ENCODE peak calls at places on chromosomes 11 and 22, in nine cellular contexts. W is heart right ventricle, R is PC-9, C is psoas muscle, F is esophagus squamous epithelium, N is neural progenitor cell, G is uterus, M is cardiac muscle cell, I is body of pancreas. U is an unnamed sample.

GRCh38 chr11:78276311-78276710 is 87.6 kb downstream of the USP35 start:
- DNase-seq in R (no peak), F (no peak), M (no peak), C (no peak), W (no peak), G (no peak), I (no peak), N (no peak), U (no peak)

GRCh38 chr11:127345819-127346459 is 345.4 kb upstream of the KIRREL3 start:
- DNase-seq in F (no peak), G (no peak), M (peak), R (peak), C (no peak), W (no peak), I (peak), N (peak), U (no peak)

GRCh38 chr22:49307870-49308269 is 519.8 kb downstream of the BRD1 start:
- DNase-seq in F (no peak), I (peak), R (no peak), N (no peak), G (no peak), W (no peak), M (no peak), C (peak), U (no peak)

GRCh38 chr11:16454284-16454683 is 97.9 kb upstream of the SOX6 start:
- DNase-seq in M (no peak), N (no peak), I (no peak), G (no peak), C (no peak), W (no peak), R (no peak), F (no peak), U (no peak)

GRCh38 chr11:101096036-101096704 is 33.4 kb downstream of the PGR start:
- DNase-seq in C (no peak), W (peak), I (peak), F (no peak), G (no peak), N (no peak), M (peak), R (peak), U (no peak)

GRCh38 chr11:69656536-69657455 is 15.8 kb downstream of the CCND1 start:
- DNase-seq in C (peak), N (no peak), G (no peak), R (no peak), M (no peak), W (no peak), I (no peak), F (no peak), U (no peak)

GRCh38 chr11:128766687-128767086 is 72.8 kb downstream of the FLI1 start:
- DNase-seq in W (peak), F (no peak), M (peak), I (no peak), G (peak), C (no peak), R (no peak), N (no peak), U (no peak)

GRCh38 chr11:79493555-79494171 is 52.8 kb upstream of the TENM4 start:
- DNase-seq in G (peak), R (peak), M (peak), F (no peak), I (peak), C (peak), W (peak), N (peak), U (peak)

GRCh38 chr11:762421-763072 is 14.7 kb downstream of the GATD1 start:
- DNase-seq in N (no peak), R (peak), C (peak), G (no peak), M (peak), W (no peak), I (no peak), F (no peak), U (peak)

GRCh38 chr11:118353084-118353710 is 6.2 kb upstream of the UBE4A start:
- DNase-seq in W (no peak), C (no peak), N (no peak), I (no peak), F (no peak), R (no peak), G (no peak), M (peak), U (no peak)
- TF ChIP-seq CTCF in W (peak), C (peak), N (peak), I (peak), F (peak), R (peak), G (peak), M (peak), U (no peak)

GRCh38 chr22:27844656-27845602 is 43.4 kb upstream of the MN1 start:
- DNase-seq in I (no peak), N (no peak), M (no peak), R (no peak), C (no peak), W (no peak), G (peak), F (no peak), U (no peak)

GRCh38 chr22:27846248-27846760 is 44.7 kb upstream of the MN1 start:
- DNase-seq in N (no peak), G (no peak), C (no peak), W (no peak), M (no peak), F (no peak), I (no peak), R (no peak), U (peak)

GRCh38 chr22:27846910-27847309 is 45.4 kb upstream of the MN1 start:
- DNase-seq in G (no peak), W (no peak), C (no peak), M (no peak), R (no peak), I (no peak), N (no peak), F (no peak), U (no peak)

GRCh38 chr22:27844256-27844655 is 42.7 kb upstream of the MN1 start:
- DNase-seq in N (no peak), G (no peak), M (no peak), F (no peak), R (no peak), I (no peak), W (no peak), C (no peak), U (no peak)

GRCh38 chr22:27845603-27846100 is 44.1 kb upstream of the MN1 start:
- DNase-seq in G (no peak), F (no peak), C (no peak), W (no peak), R (no peak), N (no peak), I (no peak), M (no peak), U (no peak)
- H3K4me3 ChIP-seq in G (no peak), F (no peak), C (no peak), W (no peak), R (no peak), N (no peak), I (no peak), M (no peak), U (no peak)

GRCh38 chr11:33773399-33774355 is 643 bp downstream of the FBXO3 start:
- DNase-seq in W (no peak), C (no peak), I (no peak), M (no peak), R (no peak), G (no peak), F (no peak), N (peak), U (no peak)
- TF ChIP-seq CTCF in W (no peak), C (no peak), I (no peak), M (no peak), R (no peak), G (no peak), F (no peak), N (no peak), U (no peak)

DNA sequence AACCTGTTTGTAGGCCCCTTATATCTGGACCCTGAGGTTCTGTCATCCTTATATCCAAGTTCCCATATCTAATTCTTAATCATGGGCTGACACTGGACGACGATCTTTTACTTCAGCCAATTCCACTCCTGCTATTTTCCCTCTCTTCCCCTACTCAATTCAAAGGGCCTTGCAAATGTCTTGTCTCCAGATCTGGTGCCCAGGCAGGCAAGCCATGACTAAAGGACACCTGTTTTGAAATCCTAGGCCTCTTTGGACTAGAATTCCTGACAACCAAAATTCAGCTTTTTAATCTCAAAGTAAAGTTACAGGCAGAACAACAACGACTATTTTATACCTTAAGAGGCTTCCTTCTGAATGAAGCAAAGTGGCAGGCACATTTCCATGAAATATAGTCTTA is 963.4 kb downstream of the DLG2 start:
- DNase-seq in R (no peak), I (no peak), C (no peak), W (no peak), F (no peak), N (no peak), M (no peak), G (no peak), U (no peak)
- H3K4me3 ChIP-seq in R (no peak), I (no peak), C (no peak), W (no peak), F (no peak), N (no peak), M (no peak), G (no peak), U (no peak)

DNA sequence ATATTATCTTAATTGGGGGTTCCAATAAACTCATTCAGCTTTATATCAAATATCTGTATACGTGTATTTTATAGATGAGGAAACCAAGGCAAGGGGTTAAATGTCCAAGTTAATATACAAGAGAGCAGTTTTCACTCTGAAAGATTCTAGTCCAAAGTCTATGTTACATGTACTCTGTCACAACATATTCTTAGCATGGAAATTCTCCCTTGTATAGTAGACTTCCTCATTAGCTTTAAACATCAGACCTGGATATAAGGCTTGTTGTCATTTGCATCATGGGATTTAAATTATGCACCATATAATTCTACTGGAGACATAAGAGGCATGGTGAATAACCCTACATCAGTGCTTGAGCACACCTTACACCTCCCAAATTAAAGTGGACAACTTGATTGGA is 681.9 kb upstream of the CCDC179 start:
- DNase-seq in C (no peak), W (no peak), I (no peak), G (no peak), F (no peak), M (no peak), R (no peak), N (no peak), U (no peak)
- TF ChIP-seq CTCF in C (no peak), W (no peak), I (no peak), G (no peak), F (no peak), M (no peak), R (no peak), N (no peak), U (no peak)

GRCh38 chr22:26632422-26633155 is 10.8 kb downstream of the CRYBA4 start:
- DNase-seq in M (peak), N (no peak), G (no peak), F (no peak), W (peak), I (no peak), C (no peak), R (no peak), U (no peak)
- H3K4me3 ChIP-seq in M (no peak), N (no peak), G (no peak), F (no peak), W (no peak), I (no peak), C (no peak), R (no peak), U (no peak)

GRCh38 chr11:61626580-61627380 is 45.9 kb upstream of the SYT7 start:
- DNase-seq in W (peak), M (no peak), R (peak), I (peak), G (no peak), C (peak), F (no peak), N (no peak), U (peak)
- TF ChIP-seq CTCF in W (no peak), M (no peak), R (no peak), I (no peak), G (no peak), C (no peak), F (no peak), N (no peak), U (no peak)

DNA sequence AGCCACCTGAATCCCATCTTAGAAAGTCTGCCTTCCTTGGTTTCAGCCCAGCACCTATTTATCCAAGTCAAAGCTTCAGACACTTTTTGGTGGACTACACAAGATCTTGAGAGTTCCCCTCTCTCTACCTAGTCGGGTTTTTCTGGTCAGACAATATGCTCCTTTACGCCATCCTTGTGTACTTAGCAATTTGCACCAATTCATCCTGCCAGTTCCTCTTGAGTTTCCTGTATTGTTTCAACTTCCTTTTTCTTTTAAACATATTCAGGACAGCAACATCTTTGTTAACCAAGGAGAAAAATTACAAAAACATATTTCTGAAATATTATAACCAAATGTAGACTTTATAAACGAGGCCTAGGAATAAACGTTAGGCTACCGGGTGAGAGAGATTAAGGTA is 368.2 kb upstream of the CADM1 start:
- DNase-seq in G (no peak), C (no peak), W (no peak), R (no peak), I (no peak), M (no peak), N (no peak), F (no peak), U (no peak)
- H3K4me3 ChIP-seq in G (no peak), C (no peak), W (no peak), R (no peak), I (no peak), M (no peak), N (no peak), F (no peak), U (no peak)

GRCh38 chr11:3971756-3972404 is 116.4 kb downstream of the STIM1 start:
- DNase-seq in I (no peak), N (no peak), R (no peak), M (peak), W (no peak), C (no peak), G (no peak), F (no peak), U (no peak)
- TF ChIP-seq CTCF in I (no peak), N (no peak), R (no peak), M (no peak), W (no peak), C (no peak), G (no peak), F (no peak), U (no peak)

GRCh38 chr11:96010683-96011082 is 86.8 kb upstream of the MTMR2 start:
- DNase-seq in N (no peak), W (no peak), R (no peak), F (no peak), C (no peak), M (no peak), I (no peak), G (no peak), U (no peak)

GRCh38 chr11:96015911-96016565 is 92.1 kb upstream of the MTMR2 start:
- DNase-seq in R (no peak), W (no peak), I (no peak), C (no peak), M (no peak), G (no peak), N (no peak), F (no peak), U (no peak)

GRCh38 chr11:96014234-96014633 is 90.3 kb upstream of the MTMR2 start:
- DNase-seq in M (peak), N (no peak), F (no peak), C (no peak), R (peak), G (no peak), I (no peak), W (no peak), U (no peak)

GRCh38 chr11:96013459-96014213 is 89.7 kb upstream of the MTMR2 start:
- DNase-seq in C (no peak), R (no peak), W (no peak), M (no peak), F (no peak), I (no peak), G (no peak), N (no peak), U (no peak)

DNA sequence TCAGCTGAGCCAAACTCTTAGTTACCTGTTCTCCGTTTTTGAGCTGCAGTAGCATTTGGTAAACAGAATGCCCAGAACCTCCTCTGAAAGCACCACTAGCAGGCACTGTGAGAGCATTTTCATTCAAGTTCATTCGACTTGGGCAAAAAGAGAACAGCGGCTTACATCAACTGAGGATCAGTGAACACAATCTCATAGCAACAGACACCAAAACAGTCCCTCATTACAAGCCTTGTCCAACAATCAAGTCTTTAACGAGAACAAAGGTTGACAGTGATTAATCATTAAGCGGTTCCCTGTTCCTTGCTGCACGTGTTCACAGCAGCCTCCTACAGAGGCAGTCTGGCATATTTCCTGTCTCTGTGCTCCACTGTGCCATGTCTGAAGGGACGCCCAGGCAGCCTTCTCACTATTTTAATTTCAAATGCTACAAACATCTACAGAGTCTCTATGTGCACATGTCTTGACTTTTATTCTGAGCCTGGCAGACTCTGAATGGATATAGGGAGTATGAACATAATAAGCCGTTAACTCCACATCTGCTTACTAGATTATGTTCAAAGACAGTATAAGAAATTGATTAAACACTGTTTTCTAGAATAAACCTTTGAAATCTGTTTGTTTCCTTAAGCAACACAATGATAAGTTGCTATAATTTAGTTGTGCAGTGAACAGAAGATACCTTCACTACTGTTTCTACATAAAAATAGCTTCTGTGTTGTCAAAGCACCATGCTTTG is 88.3 kb upstream of the MTMR2 start:
- DNase-seq in N (peak), I (peak), F (no peak), G (peak), M (peak), R (peak), C (no peak), W (peak), U (peak)
- H3K4me3 ChIP-seq in N (no peak), I (no peak), F (peak), G (no peak), M (no peak), R (no peak), C (no peak), W (no peak), U (no peak)